ENCODE peak calls at places on chromosomes 3 and 15, in four cellular contexts. A, N, U and I are unnamed samples. For H3K4me1, the result is how much of the 10 kb centered on the place peaks cover.

GRCh38 chr3:170077406-170077805 is 39.6 kb downstream of the GPR160 start:
- DNase-seq in A (no peak), N (no peak), U (no peak), I (no peak)

GRCh38 chr3:13844911-13845310 is 35.0 kb downstream of the WNT7A start:
- DNase-seq in A (no peak), N (no peak), U (no peak), I (no peak)

GRCh38 chr3:14234197-14235002 is 55.8 kb downstream of the LSM3 start:
- DNase-seq in A (peak), N (no peak), U (no peak), I (no peak)

GRCh38 chr3:172749201-172749965 is 1.1 kb upstream of the ECT2 start:
- DNase-seq in A (peak), N (no peak), U (no peak), I (peak)

GRCh38 chr3:184563569-184563925 is 2.0 kb downstream of the EPHB3 start:
- DNase-seq in A (no peak), N (no peak), U (no peak), I (no peak)

GRCh38 chr3:72889310-72890165 is 1.7 kb downstream of the GXYLT2 start:
- DNase-seq in A (no peak), N (no peak), U (no peak), I (no peak)

GRCh38 chr3:167114619-167115018 is 265.5 kb downstream of the ZBBX start:
- DNase-seq in A (no peak), N (no peak), U (peak), I (no peak)

GRCh38 chr15:44299997-44300396 is 11.5 kb downstream of the GOLM2 start:
- DNase-seq in A (no peak), N (no peak), U (no peak), I (no peak)

GRCh38 chr15:72474912-72475601 is 927 bp downstream of the ARIH1 start:
- DNase-seq in A (peak), N (peak), U (peak), I (peak)

DNA sequence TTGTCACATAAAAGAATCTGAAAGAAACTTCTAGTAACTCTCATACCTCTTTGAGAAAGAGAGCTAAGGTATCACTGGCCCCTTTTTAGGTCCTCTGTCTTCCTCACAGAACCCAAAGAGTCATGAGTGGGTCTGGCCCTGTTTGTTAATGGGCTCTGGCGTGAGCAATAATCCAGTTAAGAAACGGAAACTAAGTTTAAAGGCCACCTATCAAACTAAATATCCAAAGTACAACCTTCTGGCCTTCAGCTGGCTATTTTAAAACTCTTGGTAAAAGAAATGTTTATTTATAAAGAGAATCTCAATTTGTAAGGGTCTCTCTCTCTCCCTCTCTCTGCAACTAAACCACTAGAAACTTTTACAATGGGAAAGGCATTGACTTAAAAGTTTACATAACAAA is 71.0 kb upstream of the STRIT1 start:
- DNase-seq in A (no peak), N (no peak), U (no peak), I (no peak)
- H3K4me3 ChIP-seq in A (no peak), N (no peak), U (no peak), I (no peak)

DNA sequence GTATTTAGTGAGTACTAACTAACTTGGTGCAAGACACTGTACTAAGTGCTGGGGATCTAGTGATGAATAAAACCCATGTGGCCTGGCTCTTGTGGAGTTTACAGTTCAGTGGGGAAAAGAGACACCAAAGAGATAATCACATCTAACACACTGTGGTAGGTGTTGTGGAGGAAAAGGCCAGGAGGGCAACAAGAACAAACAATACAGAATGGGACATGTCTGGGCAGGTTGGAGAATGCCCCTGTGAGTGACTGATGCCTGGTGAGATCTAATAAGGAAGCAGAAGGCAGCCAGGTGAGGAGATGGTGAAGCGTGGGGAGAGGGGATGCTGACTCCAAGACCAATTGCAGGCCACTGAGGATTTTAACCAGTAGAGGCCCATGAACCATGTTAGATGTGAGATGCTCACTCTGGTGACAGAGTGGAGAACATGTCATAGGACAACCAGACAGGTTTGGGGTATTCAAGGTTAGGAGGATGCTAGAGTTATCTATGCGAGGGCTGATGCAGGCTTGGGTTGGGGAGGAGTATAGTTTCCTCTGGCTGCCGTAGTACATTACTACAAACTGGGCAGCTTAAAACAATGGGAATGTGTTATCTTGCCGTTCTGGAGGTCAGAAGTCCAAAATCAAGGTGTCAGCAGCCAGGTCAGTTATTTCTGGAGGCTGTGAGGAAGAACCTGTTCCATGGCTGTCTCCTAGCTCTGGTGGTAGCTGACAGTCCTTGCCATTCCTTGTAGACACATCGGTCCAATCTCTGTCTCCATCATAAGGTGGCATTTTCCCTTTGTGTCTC is 81.4 kb downstream of the ARNT2 start:
- DNase-seq in A (no peak), N (no peak), U (no peak), I (no peak)
- H3K4me1 ChIP-seq in A (under half), N (under half), U (half or more), I (under half)

DNA sequence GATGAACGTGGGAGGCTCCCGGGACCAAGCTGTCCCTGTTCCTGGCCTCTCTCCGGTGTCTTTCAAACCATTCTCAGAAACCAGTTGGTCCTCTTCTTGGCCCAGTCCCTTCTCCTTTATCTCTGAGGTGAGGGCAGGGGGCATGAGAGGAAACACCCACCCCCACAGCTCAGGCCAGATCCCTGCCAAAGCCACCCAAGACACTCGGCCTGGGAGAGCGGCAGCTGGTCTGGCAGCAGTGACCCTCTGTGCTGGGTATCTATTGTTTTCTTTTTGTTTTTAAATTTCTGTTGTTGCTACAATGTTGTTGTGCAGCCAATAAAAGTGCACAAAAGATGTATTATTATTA is 27.3 kb downstream of the ACSBG1 start:
- DNase-seq in A (no peak), N (no peak), U (no peak), I (no peak)
- H3K4me3 ChIP-seq in A (no peak), N (no peak), U (no peak), I (no peak)

GRCh38 chr15:92921215-92922131 is 21.3 kb downstream of the CHD2 start:
- DNase-seq in A (peak), N (no peak), U (no peak), I (no peak)
- H3K4me1 ChIP-seq in A (half or more), N (half or more), U (half or more), I (half or more)

GRCh38 chr15:96363692-96364091 is 33.2 kb downstream of the NR2F2 start:
- DNase-seq in A (no peak), N (no peak), U (no peak), I (no peak)

GRCh38 chr15:96360581-96361308 is 30.2 kb downstream of the NR2F2 start:
- DNase-seq in A (no peak), N (no peak), U (no peak), I (no peak)

GRCh38 chr15:96361309-96362000 is 31.0 kb downstream of the NR2F2 start:
- DNase-seq in A (no peak), N (no peak), U (no peak), I (no peak)

GRCh38 chr15:96362759-96363678 is 32.5 kb downstream of the NR2F2 start:
- DNase-seq in A (no peak), N (no peak), U (no peak), I (no peak)

GRCh38 chr15:96362001-96362758 is 31.7 kb downstream of the NR2F2 start:
- DNase-seq in A (no peak), N (no peak), U (no peak), I (no peak)
- H3K4me3 ChIP-seq in A (no peak), N (no peak), U (no peak), I (no peak)

GRCh38 chr15:25733036-25733855 is 129.9 kb downstream of the ATP10A start:
- DNase-seq in A (no peak), N (no peak), U (peak), I (no peak)
- H3K4me1 ChIP-seq in A (under half), N (under half), U (under half), I (under half)

GRCh38 chr3:98763076-98763475 is at the start of gene ST3GAL6:
- DNase-seq in A (no peak), N (no peak), U (peak), I (no peak)

GRCh38 chr3:98763814-98764691 is 913 bp downstream of the ST3GAL6 start:
- DNase-seq in A (no peak), N (no peak), U (no peak), I (no peak)

GRCh38 chr3:98765721-98766120 is 2.6 kb downstream of the ST3GAL6 start:
- DNase-seq in A (no peak), N (no peak), U (no peak), I (no peak)

GRCh38 chr3:98766924-98767323 is 3.8 kb downstream of the ST3GAL6 start:
- DNase-seq in A (no peak), N (no peak), U (no peak), I (no peak)

DNA sequence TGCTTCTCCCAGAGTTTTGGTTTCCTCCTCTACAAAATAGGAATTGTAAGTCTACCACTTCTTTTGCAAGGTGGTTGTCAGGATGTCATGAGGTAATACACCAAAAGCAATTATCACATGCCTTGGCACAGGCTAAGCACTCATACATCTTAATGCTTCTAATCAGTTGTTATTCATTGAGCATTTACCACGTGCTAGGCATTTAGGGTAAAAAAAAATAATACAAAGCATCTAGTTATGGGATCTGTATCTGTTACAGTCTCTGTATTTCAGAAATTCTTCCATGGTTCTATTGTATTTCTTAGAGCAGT is 1.5 kb downstream of the ST3GAL6 start:
- DNase-seq in A (no peak), N (no peak), U (no peak), I (no peak)
- H3K4me3 ChIP-seq in A (no peak), N (no peak), U (no peak), I (no peak)

GRCh38 chr3:192827208-192827607 is 90.4 kb downstream of the MB21D2 start:
- DNase-seq in A (no peak), N (no peak), U (no peak), I (no peak)

GRCh38 chr3:192825191-192825590 is 92.5 kb downstream of the MB21D2 start:
- DNase-seq in A (no peak), N (no peak), U (no peak), I (no peak)

GRCh38 chr3:192825657-192826200 is 91.9 kb downstream of the MB21D2 start:
- DNase-seq in A (no peak), N (no peak), U (no peak), I (no peak)

GRCh38 chr3:192830279-192831110 is 87.2 kb downstream of the MB21D2 start:
- DNase-seq in A (no peak), N (no peak), U (no peak), I (no peak)

GRCh38 chr3:192827863-192828594 is 89.6 kb downstream of the MB21D2 start:
- DNase-seq in A (no peak), N (no peak), U (no peak), I (no peak)
- H3K4me1 ChIP-seq in A (under half), N (under half), U (half or more), I (under half)

DNA sequence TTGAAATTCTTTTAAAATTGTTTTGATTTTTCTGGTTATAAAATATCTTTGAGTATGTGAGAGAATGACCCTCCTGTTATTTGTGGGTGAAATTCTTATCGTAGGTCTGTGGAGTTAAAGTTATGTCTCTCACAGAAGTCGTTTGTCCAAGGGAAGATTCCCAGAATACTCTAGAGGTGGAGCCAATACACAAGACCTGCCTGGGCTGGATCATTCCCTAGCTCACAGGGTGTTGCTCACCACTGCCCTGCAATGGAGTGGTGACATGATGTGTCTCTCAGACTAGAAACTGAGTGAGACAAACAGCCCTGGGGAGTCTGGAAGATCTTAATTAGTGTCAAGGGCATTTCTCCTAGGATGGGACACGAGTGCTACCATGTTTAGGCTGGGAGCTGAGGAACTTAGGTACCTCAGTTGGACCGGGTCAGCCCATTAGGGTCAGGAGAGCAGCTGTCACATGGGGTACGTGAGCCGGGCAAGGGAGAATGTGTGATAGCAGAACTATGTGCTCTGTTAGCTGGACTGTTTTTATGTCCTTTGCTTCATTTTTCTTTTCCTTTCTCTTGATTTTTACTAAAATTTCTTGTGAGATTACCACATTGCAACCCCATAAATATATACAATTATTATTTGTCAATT is 53.6 kb upstream of the MYO5C start:
- DNase-seq in A (no peak), N (no peak), U (no peak), I (no peak)
- H3K4me3 ChIP-seq in A (no peak), N (no peak), U (no peak), I (no peak)